ENCODE peak calls at places on chromosome 18, in five cellular contexts. I, S, G, R and N are unnamed samples.

GRCh38 chr18:50240083-50240563 is 26.2 kb downstream of the CFAP53 start:
- DNase-seq in R (no peak), I (no peak), G (peak), S (no peak), N (no peak)

GRCh38 chr18:72584787-72585186 is 40.6 kb upstream of the CBLN2 start:
- DNase-seq in I (no peak), G (no peak), R (no peak), S (no peak), N (no peak)

GRCh38 chr18:48875942-48876511 is 74.7 kb downstream of the SMAD7 start:
- DNase-seq in R (no peak), G (no peak), I (peak), S (no peak), N (no peak)

GRCh38 chr18:13520306-13520705 is 206.1 kb downstream of the FAM210A start:
- DNase-seq in S (no peak), I (no peak), G (no peak), R (no peak), N (no peak)

GRCh38 chr18:48084041-48084757 is 153.7 kb upstream of the SMAD2 start:
- DNase-seq in S (no peak), I (no peak), R (no peak), G (no peak), N (no peak)

GRCh38 chr18:36181898-36182506 is 5.3 kb upstream of the MOCOS start:
- DNase-seq in S (no peak), G (no peak), I (no peak), R (no peak), N (no peak)

GRCh38 chr18:23998811-23999210 is 15.7 kb upstream of the TTC39C start:
- DNase-seq in R (peak), I (no peak), G (peak), S (no peak), N (no peak)

GRCh38 chr18:57077786-57078552 is 68.9 kb upstream of the BOD1L2 start:
- DNase-seq in S (no peak), I (no peak), G (no peak), R (no peak), N (peak)

GRCh38 chr18:55862693-55863485 is 274.9 kb upstream of the TCF4 start:
- DNase-seq in I (no peak), S (no peak), R (no peak), G (peak), N (no peak)

GRCh38 chr18:62555135-62555534 is 32.3 kb downstream of the ZCCHC2 start:
- DNase-seq in R (no peak), S (no peak), I (no peak), G (peak), N (no peak)

GRCh38 chr18:32473325-32473724 is 2.6 kb upstream of the GAREM1 start:
- DNase-seq in I (no peak), G (peak), S (no peak), R (no peak), N (no peak)

GRCh38 chr18:75455249-75456183 is 28.0 kb upstream of the SMIM21 start:
- DNase-seq in G (peak), S (no peak), R (no peak), I (peak), N (no peak)

GRCh38 chr18:926946-927345 is 22.3 kb downstream of the ADCYAP1 start:
- DNase-seq in S (no peak), G (no peak), I (peak), R (no peak), N (no peak)

GRCh38 chr18:59634096-59634495 is 63.1 kb downstream of the CCBE1 start:
- DNase-seq in G (peak), R (no peak), S (no peak), I (no peak), N (no peak)

GRCh38 chr18:46097853-46098615 is at the start of gene ATP5F1A:
- DNase-seq in R (peak), S (peak), G (peak), I (peak), N (peak)

GRCh38 chr18:7808992-7809391 is 241.9 kb downstream of the PTPRM start:
- DNase-seq in R (no peak), G (no peak), S (no peak), I (no peak), N (no peak)